ENCODE peak calls at places on chromosomes 1 and 21, in four cellular contexts. N is AG10803, T is EL, C is HL-60. H is an unnamed sample.

GRCh38 chr1:50423670-50424000 is 392 bp upstream of the DMRTA2 start:
- DNase-seq in N (no peak), T (peak), C (no peak), H (no peak)

GRCh38 chr1:23020731-23021130 is 1.5 kb downstream of the KDM1A start:
- DNase-seq in N (no peak), T (no peak), C (no peak), H (no peak)

GRCh38 chr1:218669431-218669830 is 324.3 kb downstream of the TGFB2 start:
- DNase-seq in N (peak), T (peak), C (no peak), H (no peak)

GRCh38 chr1:151196292-151196800 is 2.0 kb upstream of the PIP5K1A start:
- DNase-seq in N (peak), T (peak), C (peak), H (peak)

GRCh38 chr1:223142795-223143759 is at the start of gene TLR5:
- DNase-seq in N (peak), T (peak), C (peak), H (peak)

GRCh38 chr1:4702927-4703326 is 48.5 kb downstream of the AJAP1 start:
- DNase-seq in N (peak), T (no peak), C (no peak), H (no peak)

GRCh38 chr1:6157528-6158174 is 22.5 kb downstream of the CHD5 start:
- DNase-seq in N (no peak), T (peak), C (no peak), H (no peak)

GRCh38 chr21:42395910-42396625 is at the start of gene TMPRSS3:
- DNase-seq in N (no peak), T (no peak), C (no peak), H (no peak)

GRCh38 chr1:114715952-114716303 is 643 bp downstream of the NRAS start:
- DNase-seq in N (peak), T (peak), C (no peak), H (no peak)

GRCh38 chr1:171984850-171985485 is 143.7 kb downstream of the DNM3 start:
- DNase-seq in N (peak), T (peak), C (peak), H (no peak)

GRCh38 chr1:228463559-228464455 is 23.4 kb upstream of the RNF187 start:
- DNase-seq in N (no peak), T (peak), C (no peak), H (peak)

GRCh38 chr1:167575649-167576048 is 22.1 kb upstream of the CREG1 start:
- DNase-seq in N (no peak), T (no peak), C (no peak), H (no peak)

GRCh38 chr1:25193151-25193742 is 39.1 kb downstream of the SYF2 start:
- DNase-seq in N (no peak), T (no peak), C (no peak), H (no peak)

GRCh38 chr1:167454929-167455785 is 63.2 kb downstream of the CD247 start:
- DNase-seq in N (peak), T (peak), C (no peak), H (peak)

GRCh38 chr1:66416295-66416694 is 117.7 kb upstream of the SGIP1 start:
- DNase-seq in N (peak), T (peak), C (peak), H (no peak)

GRCh38 chr1:33610864-33611455 is 138.5 kb downstream of the ZSCAN20 start:
- DNase-seq in N (no peak), T (no peak), C (no peak), H (no peak)

GRCh38 chr1:114466334-114467014 is 44.5 kb downstream of the TRIM33 start:
- DNase-seq in N (no peak), T (no peak), C (no peak), H (no peak)

GRCh38 chr1:192826791-192827477 is 18.1 kb downstream of the RGS2 start:
- DNase-seq in N (no peak), T (peak), C (no peak), H (no peak)

GRCh38 chr1:53083636-53084588 is 21.9 kb downstream of the PODN start:
- DNase-seq in N (no peak), T (no peak), C (no peak), H (no peak)

GRCh38 chr1:167165948-167166702 is 54.6 kb upstream of the POU2F1 start:
- DNase-seq in N (no peak), T (peak), C (no peak), H (no peak)

GRCh38 chr21:45281411-45282282 is 6.0 kb downstream of the POFUT2 start:
- DNase-seq in N (no peak), T (no peak), C (no peak), H (peak)

GRCh38 chr1:222347627-222348026 is 200.3 kb downstream of the HHIPL2 start:
- DNase-seq in N (no peak), T (no peak), C (no peak), H (no peak)

GRCh38 chr1:43980255-43981134 is 1.5 kb downstream of the B4GALT2 start:
- DNase-seq in N (peak), T (peak), C (peak), H (no peak)

GRCh38 chr1:41843378-41843777 is 75.3 kb downstream of the HIVEP3 start:
- DNase-seq in N (peak), T (peak), C (no peak), H (no peak)

GRCh38 chr1:208007938-208008342 is 97.0 kb upstream of the CD34 start:
- DNase-seq in N (peak), T (peak), C (no peak), H (no peak)

GRCh38 chr1:201709564-201710295 is 119.2 kb upstream of the IPO9 start:
- DNase-seq in N (peak), T (peak), C (no peak), H (peak)

GRCh38 chr1:162310337-162310736 is 66.3 kb downstream of the SPATA46 start:
- DNase-seq in N (no peak), T (peak), C (peak), H (no peak)

GRCh38 chr1:19949016-19949415 is 25.6 kb upstream of the PLA2G2E start:
- DNase-seq in N (peak), T (peak), C (no peak), H (no peak)

GRCh38 chr1:21837476-21837875 is 25.4 kb downstream of the LDLRAD2 start:
- DNase-seq in N (no peak), T (no peak), C (no peak), H (no peak)

GRCh38 chr1:85976806-85977205 is 179.8 kb downstream of the COL24A1 start:
- DNase-seq in N (no peak), T (no peak), C (no peak), H (no peak)

GRCh38 chr1:36517019-36517387 is 34.3 kb upstream of the CSF3R start:
- DNase-seq in N (peak), T (no peak), C (peak), H (no peak)

GRCh38 chr1:234018816-234019215 is 114.3 kb downstream of the SLC35F3 start:
- DNase-seq in N (no peak), T (no peak), C (no peak), H (no peak)

GRCh38 chr1:215523906-215524305 is 43.2 kb upstream of the KCTD3 start:
- DNase-seq in N (peak), T (peak), C (no peak), H (no peak)

GRCh38 chr1:113784104-113784779 is 25.0 kb upstream of the PHTF1 start:
- DNase-seq in N (peak), T (no peak), C (peak), H (no peak)

GRCh38 chr21:42188663-42189062 is 30.3 kb upstream of the ABCG1 start:
- DNase-seq in N (no peak), T (no peak), C (no peak), H (no peak)

GRCh38 chr1:19606817-19607706 is 37.0 kb upstream of the NBL1 start:
- DNase-seq in N (peak), T (no peak), C (no peak), H (no peak)

GRCh38 chr1:232600430-232601258 is 29.3 kb downstream of the SIPA1L2 start:
- DNase-seq in N (no peak), T (peak), C (no peak), H (no peak)

GRCh38 chr21:42097274-42097673 is 26.2 kb downstream of the UMODL1 start:
- DNase-seq in N (no peak), T (no peak), C (no peak), H (no peak)